ENCODE peak calls at places on chromosomes 4 and X, in four cellular contexts. X, K, T and G are unnamed samples.

GRCh38 chrX:20594985-20595384 is 328.3 kb upstream of the RPS6KA3 start:
- DNase-seq in X (no peak), K (peak), T (no peak), G (peak)

GRCh38 chr4:14117575-14118228 is 490.2 kb upstream of the BOD1L1 start:
- DNase-seq in X (no peak), K (no peak), T (no peak), G (no peak)

GRCh38 chr4:71270901-71271300 is 67.9 kb upstream of the SLC4A4 start:
- DNase-seq in X (peak), K (peak), T (no peak), G (peak)

GRCh38 chrX:134925551-134925950 is 65.2 kb upstream of the SMIM10 start:
- DNase-seq in X (no peak), K (no peak), T (no peak), G (no peak)

GRCh38 chrX:68719904-68720614 is 72.6 kb downstream of the STARD8 start:
- DNase-seq in X (no peak), K (no peak), T (peak), G (no peak)

GRCh38 chrX:63250253-63250868 is 100.8 kb downstream of the SPIN4 start:
- DNase-seq in X (peak), K (peak), T (no peak), G (peak)

GRCh38 chr4:79913581-79913980 is 159.4 kb downstream of the ANTXR2 start:
- DNase-seq in X (no peak), K (no peak), T (no peak), G (no peak)

GRCh38 chr4:172547724-172548123 is 620.9 kb upstream of the GALNT7 start:
- DNase-seq in X (peak), K (no peak), T (no peak), G (no peak)

GRCh38 chrX:15451913-15452312 is 41.2 kb downstream of the PIR start:
- DNase-seq in X (no peak), K (no peak), T (no peak), G (no peak)